ENCODE peak calls at places on chromosomes 2 and 18, in six cellular contexts. N, H, O, C, T and R are unnamed samples.

GRCh38 chr2:96906719-96907404 is 37.0 kb upstream of the SEMA4C start:
- DNase-seq in N (peak), H (no peak), O (no peak), C (no peak), T (no peak), R (no peak)

GRCh38 chr2:27716301-27717069 is 52.8 kb downstream of the SLC4A1AP start:
- DNase-seq in N (no peak), H (no peak), O (no peak), C (no peak), T (no peak), R (no peak)

GRCh38 chr2:239349448-239350135 is 51.2 kb downstream of the HDAC4 start:
- DNase-seq in N (no peak), H (no peak), O (no peak), C (no peak), T (no peak), R (peak)

GRCh38 chr2:27798948-27799645 is 27.6 kb downstream of the MRPL33 start:
- DNase-seq in N (peak), H (no peak), O (no peak), C (no peak), T (peak), R (no peak)

GRCh38 chr2:12928197-12928596 is 211.5 kb downstream of the TRIB2 start:
- DNase-seq in N (no peak), H (no peak), O (peak), C (no peak), T (peak), R (no peak)

GRCh38 chr2:189581354-189582139 is 961 bp upstream of the SLC40A1 start:
- DNase-seq in N (no peak), H (no peak), O (no peak), C (no peak), T (peak), R (peak)

GRCh38 chr2:42754021-42754775 is 9.7 kb downstream of the OXER1 start:
- DNase-seq in N (no peak), H (no peak), O (no peak), C (no peak), T (peak), R (no peak)

GRCh38 chr2:148554459-148555247 is 89.9 kb upstream of the EPC2 start:
- DNase-seq in N (no peak), H (no peak), O (no peak), C (no peak), T (no peak), R (no peak)

GRCh38 chr2:119177171-119177837 is 18.8 kb upstream of the C1QL2 start:
- DNase-seq in N (no peak), H (no peak), O (no peak), C (no peak), T (no peak), R (no peak)

GRCh38 chr2:224162122-224162521 is 123.0 kb upstream of the SERPINE2 start:
- DNase-seq in N (no peak), H (no peak), O (no peak), C (no peak), T (no peak), R (no peak)

GRCh38 chr2:176156959-176157498 is at the start of gene HOXD3:
- DNase-seq in N (no peak), H (no peak), O (no peak), C (no peak), T (no peak), R (peak)

GRCh38 chr2:186569906-186570305 is 19.9 kb upstream of the ITGAV start:
- DNase-seq in N (no peak), H (no peak), O (no peak), C (no peak), T (no peak), R (no peak)

GRCh38 chr2:217327981-217328760 is 468.3 kb upstream of the TNP1 start:
- DNase-seq in N (no peak), H (no peak), O (no peak), C (no peak), T (no peak), R (no peak)

GRCh38 chr2:66849128-66849527 is 414.2 kb downstream of the MEIS1 start:
- DNase-seq in N (no peak), H (no peak), O (no peak), C (no peak), T (no peak), R (no peak)

GRCh38 chr2:59276033-59276432 is 1034.9 kb upstream of the FANCL start:
- DNase-seq in N (no peak), H (no peak), O (peak), C (no peak), T (no peak), R (no peak)

GRCh38 chr18:28115149-28115550 is 61.8 kb downstream of the CDH2 start:
- DNase-seq in N (no peak), H (no peak), O (peak), C (no peak), T (peak), R (no peak)

GRCh38 chr2:118565301-118565700 is 282.1 kb downstream of the EN1 start:
- DNase-seq in N (no peak), H (no peak), O (no peak), C (no peak), T (no peak), R (peak)

GRCh38 chr2:113157897-113158753 is 15.6 kb upstream of the PSD4 start:
- DNase-seq in N (no peak), H (no peak), O (no peak), C (no peak), T (peak), R (no peak)

GRCh38 chr2:11746807-11747459 is 501 bp downstream of the LPIN1 start:
- DNase-seq in N (no peak), H (no peak), O (no peak), C (no peak), T (peak), R (no peak)

GRCh38 chr2:47905454-47906260 is 641 bp downstream of the FBXO11 start:
- DNase-seq in N (peak), H (peak), O (peak), C (no peak), T (peak), R (peak)

GRCh38 chr2:47907097-47907781 is 941 bp upstream of the FBXO11 start:
- DNase-seq in N (peak), H (no peak), O (no peak), C (no peak), T (no peak), R (no peak)

GRCh38 chr2:47904903-47905453 is 1.3 kb downstream of the FBXO11 start:
- DNase-seq in N (peak), H (no peak), O (peak), C (no peak), T (peak), R (peak)

GRCh38 chr2:47908682-47909081 is 2.4 kb upstream of the FBXO11 start:
- DNase-seq in N (no peak), H (no peak), O (no peak), C (no peak), T (no peak), R (no peak)

DNA sequence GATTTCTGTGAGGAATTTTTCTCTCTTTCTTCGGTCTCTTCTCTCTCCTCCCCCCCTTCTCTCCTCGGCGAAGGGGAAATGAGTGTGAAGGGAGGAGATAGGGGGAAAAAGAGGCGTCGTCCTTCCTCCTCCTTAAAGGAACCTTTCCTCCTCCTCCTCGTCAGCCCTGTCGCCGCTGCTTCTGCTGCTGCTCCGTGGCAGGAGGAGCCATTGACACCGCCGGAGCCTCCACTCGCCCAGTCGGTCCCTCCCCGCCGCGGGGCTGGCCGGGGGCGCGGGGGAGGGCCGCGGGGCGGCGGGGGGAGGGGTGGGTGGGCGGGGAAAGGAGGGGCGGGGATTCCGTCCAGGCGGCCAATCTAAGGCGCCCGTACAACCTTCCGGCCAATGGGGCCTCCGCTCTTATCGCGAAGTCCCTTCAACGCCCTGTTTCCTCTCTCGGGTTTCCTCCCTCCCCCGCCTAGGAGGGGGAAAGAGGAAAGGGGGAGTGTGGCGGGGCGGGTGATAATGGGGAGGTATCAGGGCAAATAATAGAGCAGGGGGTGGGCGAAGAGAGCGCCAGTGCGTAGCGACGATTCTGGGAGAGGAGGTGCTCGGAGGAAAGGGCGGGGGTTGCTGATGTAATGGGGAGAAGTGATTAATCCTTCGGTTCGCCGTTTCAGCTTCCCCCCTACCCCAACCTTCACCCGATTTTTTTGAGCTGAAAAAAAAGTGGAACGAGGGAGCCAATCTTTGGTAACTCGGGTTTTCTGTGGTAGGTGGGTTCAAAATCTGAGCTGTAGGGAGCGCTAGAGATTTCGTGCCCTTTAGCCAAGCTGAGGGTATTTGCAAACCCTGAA is at the start of gene FBXO11:
- DNase-seq in N (peak), H (peak), O (peak), C (no peak), T (peak), R (peak)
- TF ChIP-seq CTCF in N (peak), H (peak), O (peak), C (peak), T (peak), R (peak)

GRCh38 chr2:138217975-138218773 is 253.9 kb downstream of the HNMT start:
- DNase-seq in N (no peak), H (no peak), O (no peak), C (no peak), T (no peak), R (no peak)

GRCh38 chr2:138213624-138214023 is 249.4 kb downstream of the HNMT start:
- DNase-seq in N (no peak), H (no peak), O (no peak), C (no peak), T (no peak), R (no peak)

GRCh38 chr2:138212434-138212833 is 248.2 kb downstream of the HNMT start:
- DNase-seq in N (no peak), H (no peak), O (no peak), C (no peak), T (no peak), R (no peak)

GRCh38 chr2:138213079-138213478 is 248.8 kb downstream of the HNMT start:
- DNase-seq in N (no peak), H (no peak), O (no peak), C (no peak), T (no peak), R (no peak)

DNA sequence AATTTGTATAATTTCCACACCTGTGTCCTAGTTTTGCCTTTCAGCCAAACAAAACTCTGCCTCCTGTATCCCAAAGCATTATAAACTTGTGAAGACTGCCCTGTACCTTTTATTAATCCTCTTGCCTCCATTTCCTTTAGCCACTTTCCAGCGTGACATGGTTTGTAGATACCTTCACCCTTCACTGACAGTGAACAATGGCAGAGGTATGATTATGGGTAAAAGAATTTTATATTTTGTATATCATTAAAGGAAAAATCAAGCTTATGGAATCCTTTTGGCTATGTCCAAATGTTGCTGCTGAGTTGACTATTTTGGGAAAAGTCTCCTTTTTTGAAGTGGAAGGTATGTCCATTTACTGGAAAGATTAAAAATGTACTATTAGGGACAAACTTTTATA is 251.7 kb downstream of the HNMT start:
- DNase-seq in N (no peak), H (no peak), O (no peak), C (no peak), T (no peak), R (no peak)
- TF ChIP-seq CTCF in N (no peak), H (no peak), O (no peak), C (no peak), T (no peak), R (no peak)

DNA sequence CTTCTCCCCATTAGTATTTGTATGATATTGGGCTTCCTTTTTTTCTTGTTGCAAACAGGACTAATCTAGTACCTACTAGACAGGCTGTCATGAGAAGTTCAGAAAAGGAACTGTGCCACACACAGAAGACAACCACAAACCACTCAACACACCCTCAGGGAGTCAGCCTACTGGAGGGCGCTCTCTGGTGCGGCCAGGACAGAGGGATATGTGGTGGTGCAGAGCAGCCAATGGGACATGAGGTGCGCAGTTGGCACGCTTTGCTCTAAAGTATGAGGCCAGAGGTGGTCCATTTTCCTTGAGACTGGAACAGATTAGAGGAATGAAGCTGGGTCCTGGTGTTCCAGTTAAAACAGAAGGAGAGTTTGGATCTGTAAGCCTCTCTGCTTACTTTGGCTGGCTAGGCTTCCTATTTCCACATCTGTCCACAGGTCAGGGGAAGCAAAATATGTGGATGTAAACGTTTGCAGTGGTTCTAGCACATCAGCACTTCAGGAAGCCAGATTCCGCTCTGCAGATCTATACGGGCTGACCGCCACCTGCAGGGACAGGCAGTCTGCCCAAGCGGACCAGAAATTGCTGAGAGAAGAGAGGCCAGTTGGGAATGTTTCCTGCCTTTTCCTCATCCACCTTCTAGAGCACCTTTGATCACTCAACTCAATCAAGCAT is 114.1 kb downstream of the GFPT1 start:
- DNase-seq in N (no peak), H (no peak), O (no peak), C (no peak), T (peak), R (no peak)
- TF ChIP-seq CTCF in N (no peak), H (no peak), O (no peak), C (no peak), T (peak), R (no peak)

DNA sequence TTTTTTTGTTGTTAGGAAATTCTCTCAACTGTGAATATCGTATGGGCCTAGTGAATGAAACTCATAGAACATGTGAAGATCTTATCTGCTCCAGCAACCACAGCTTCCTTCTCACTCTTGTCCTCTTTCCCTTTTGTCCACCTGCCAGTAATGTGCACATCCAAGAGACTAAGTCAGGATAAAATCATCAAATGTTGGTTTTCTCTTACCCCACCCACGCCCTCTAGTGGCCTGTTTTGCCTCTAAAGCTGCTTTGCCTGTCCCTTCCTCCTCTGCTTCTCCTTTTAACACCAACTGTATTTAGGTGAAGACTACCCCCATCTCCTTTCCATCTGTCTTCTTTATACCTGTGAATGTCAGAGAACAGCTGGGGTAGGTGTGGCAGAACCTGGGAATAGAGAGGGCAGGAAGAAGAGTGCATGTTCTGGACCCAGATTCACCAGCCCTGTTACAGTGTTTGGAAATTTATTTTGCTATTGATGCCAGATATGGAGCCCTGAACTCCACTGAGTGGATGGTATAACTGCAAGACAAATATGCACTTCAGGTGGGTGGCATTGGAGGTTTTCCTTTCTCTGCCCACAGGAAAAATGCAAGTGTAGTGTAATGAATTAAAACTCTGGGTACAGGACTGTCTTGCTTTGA is 8.4 kb upstream of the MGAT5 start:
- DNase-seq in N (peak), H (peak), O (peak), C (peak), T (peak), R (peak)
- TF ChIP-seq CTCF in N (peak), H (peak), O (peak), C (peak), T (peak), R (no peak)

DNA sequence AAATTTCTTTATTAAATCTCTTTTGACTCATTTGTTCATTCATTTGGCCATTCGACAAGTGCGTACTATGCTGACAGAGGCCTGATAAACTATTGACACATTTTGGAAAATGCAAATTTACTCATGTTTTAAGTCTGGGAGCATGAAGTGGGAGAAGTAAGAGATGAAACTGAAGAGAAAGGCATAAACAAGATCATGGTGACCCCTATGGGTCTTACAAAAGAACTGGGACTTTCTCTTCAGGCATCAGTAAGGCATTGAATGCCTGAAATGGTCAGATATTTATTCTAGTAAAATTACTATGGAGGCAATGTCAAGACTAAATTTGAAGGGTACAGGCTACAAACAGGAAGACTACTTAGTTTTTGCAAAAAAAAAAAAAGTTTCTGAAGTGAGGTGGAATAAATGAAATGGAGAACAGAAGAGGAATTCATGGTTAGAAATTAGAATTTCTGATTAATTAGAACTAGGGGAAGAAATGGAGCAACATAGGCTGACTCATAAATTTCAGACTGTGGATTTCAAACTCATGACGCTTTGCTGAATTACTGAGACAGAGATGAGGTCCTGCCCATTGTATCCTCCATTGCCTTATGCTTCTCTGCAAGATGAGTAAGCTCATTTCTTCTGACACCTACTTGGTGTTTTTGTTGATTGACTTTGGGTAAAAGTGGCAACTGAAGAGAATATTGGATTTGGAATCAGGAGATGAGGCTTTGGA is 32.7 kb downstream of the VSNL1 start:
- DNase-seq in N (no peak), H (no peak), O (no peak), C (no peak), T (peak), R (no peak)
- TF ChIP-seq CTCF in N (no peak), H (no peak), O (peak), C (no peak), T (peak), R (no peak)

DNA sequence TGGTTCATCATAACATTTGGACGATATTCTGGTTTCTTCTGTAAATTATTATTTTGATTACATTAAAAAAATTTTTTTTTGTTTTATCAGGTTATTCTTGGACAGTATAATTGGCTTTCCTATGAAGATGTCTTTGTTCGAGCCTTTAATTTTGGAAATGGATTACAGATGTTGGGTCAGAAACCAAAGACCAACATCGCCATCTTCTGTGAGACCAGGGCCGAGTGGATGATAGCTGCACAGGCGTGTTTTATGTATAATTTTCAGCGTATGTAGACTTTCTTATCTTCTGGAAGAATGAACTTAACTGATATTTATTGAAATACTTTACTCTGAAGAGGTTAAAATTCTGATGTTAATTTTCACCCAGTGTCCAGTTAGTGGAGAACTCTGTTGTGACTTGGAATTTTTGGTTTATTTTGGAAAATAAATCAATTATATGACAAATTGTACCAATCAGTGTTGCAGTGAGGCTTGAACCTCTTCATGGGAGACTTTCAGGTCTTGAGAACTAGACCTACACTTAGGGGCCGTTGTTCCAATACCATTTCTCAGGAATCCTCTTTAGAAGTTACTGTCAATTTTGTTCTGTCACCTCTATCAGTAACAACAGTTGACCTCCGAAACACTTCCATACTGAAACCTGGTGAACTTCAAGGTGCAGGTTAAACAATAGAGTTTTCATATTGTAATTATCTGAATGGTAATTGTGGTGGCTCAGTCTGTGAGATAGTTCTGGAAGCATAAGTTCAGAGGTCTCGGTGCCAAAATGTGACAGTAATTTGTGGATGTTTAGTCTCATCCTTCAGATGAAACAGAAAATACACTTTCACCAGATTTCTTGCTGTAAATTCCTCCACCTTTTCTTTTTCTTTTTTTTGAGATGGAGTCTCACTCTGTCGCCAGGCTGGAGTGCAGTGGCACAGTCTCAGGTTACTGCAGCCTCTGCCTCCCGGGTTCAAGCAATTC is 55.7 kb downstream of the ACSL3 start:
- DNase-seq in N (no peak), H (no peak), O (no peak), C (no peak), T (no peak), R (no peak)
- TF ChIP-seq CTCF in N (no peak), H (no peak), O (peak), C (no peak), T (peak), R (no peak)